ENCODE peak calls at places on chromosomes 12 and 14, in seven cellular contexts. T, Z, N, Q, X, S and R are unnamed samples. For H3K4me1, the result is how much of the 10 kb centered on the place peaks cover.

GRCh38 chr12:58296818-58297217 is 355.5 kb downstream of the ATP23 start:
- DNase-seq in Q (no peak), N (no peak), T (no peak), Z (no peak), X (no peak), S (no peak), R (no peak)

GRCh38 chr14:36408388-36408787 is 88.0 kb upstream of the MBIP start:
- DNase-seq in Z (no peak), S (no peak), T (no peak), Q (no peak), X (no peak), N (no peak), R (no peak)

GRCh38 chr14:53380041-53380440 is 226.9 kb upstream of the DDHD1 start:
- DNase-seq in X (no peak), Q (no peak), Z (no peak), S (no peak), T (no peak), N (no peak), R (no peak)

GRCh38 chr12:5260086-5260485 is 171.8 kb upstream of the NTF3 start:
- DNase-seq in S (no peak), Z (no peak), Q (no peak), X (no peak), N (no peak), T (no peak), R (no peak)

GRCh38 chr12:12008232-12008850 is 62.4 kb upstream of the BCL2L14 start:
- DNase-seq in N (no peak), T (no peak), X (no peak), S (no peak), Z (no peak), Q (no peak), R (no peak)

GRCh38 chr14:32254952-32255679 is 52.0 kb upstream of the RNU6-8 start:
- DNase-seq in Q (peak), Z (peak), S (no peak), T (peak), N (peak), X (peak), R (peak)

GRCh38 chr14:55026441-55026792 is 482 bp downstream of the WDHD1 start:
- DNase-seq in S (no peak), X (no peak), Q (no peak), N (no peak), T (no peak), Z (no peak), R (no peak)

GRCh38 chr12:108643941-108644742 is 10.4 kb upstream of the SELPLG start:
- DNase-seq in Z (peak), S (no peak), Q (peak), N (no peak), T (peak), X (no peak), R (no peak)

GRCh38 chr12:10361084-10361483 is 28.8 kb downstream of the KLRK1 start:
- DNase-seq in Q (no peak), T (no peak), X (no peak), S (no peak), N (no peak), Z (no peak), R (no peak)

GRCh38 chr12:989751-990278 is 1.2 kb upstream of the ERC1 start:
- DNase-seq in Q (no peak), S (no peak), N (peak), Z (no peak), X (no peak), T (peak), R (no peak)

GRCh38 chr12:85468356-85469157 is 188.5 kb downstream of the ALX1 start:
- DNase-seq in X (no peak), S (no peak), Q (no peak), N (peak), T (no peak), Z (no peak), R (peak)

GRCh38 chr14:95418858-95419257 is 97.6 kb downstream of the SYNE3 start:
- DNase-seq in Q (no peak), S (no peak), T (no peak), X (no peak), Z (no peak), N (no peak), R (no peak)

GRCh38 chr14:103624860-103625259 is 4.2 kb upstream of the KLC1 start:
- DNase-seq in Q (peak), Z (peak), S (no peak), X (peak), N (no peak), T (peak), R (peak)

GRCh38 chr14:94581127-94581999 is at the start of gene SERPINA5:
- DNase-seq in Q (no peak), Z (peak), X (peak), N (peak), T (no peak), S (no peak), R (peak)

GRCh38 chr12:65787056-65787855 is 37.0 kb upstream of the HMGA2 start:
- DNase-seq in Q (no peak), X (no peak), N (no peak), S (no peak), T (no peak), Z (no peak), R (no peak)

GRCh38 chr12:130970165-130970907 is 16.6 kb downstream of the ADGRD1 start:
- DNase-seq in N (no peak), T (no peak), Z (no peak), S (no peak), X (no peak), Q (no peak), R (no peak)
- H3K4me3 ChIP-seq in N (no peak), T (no peak), Z (no peak), S (no peak), X (no peak), Q (no peak), R (no peak)

DNA sequence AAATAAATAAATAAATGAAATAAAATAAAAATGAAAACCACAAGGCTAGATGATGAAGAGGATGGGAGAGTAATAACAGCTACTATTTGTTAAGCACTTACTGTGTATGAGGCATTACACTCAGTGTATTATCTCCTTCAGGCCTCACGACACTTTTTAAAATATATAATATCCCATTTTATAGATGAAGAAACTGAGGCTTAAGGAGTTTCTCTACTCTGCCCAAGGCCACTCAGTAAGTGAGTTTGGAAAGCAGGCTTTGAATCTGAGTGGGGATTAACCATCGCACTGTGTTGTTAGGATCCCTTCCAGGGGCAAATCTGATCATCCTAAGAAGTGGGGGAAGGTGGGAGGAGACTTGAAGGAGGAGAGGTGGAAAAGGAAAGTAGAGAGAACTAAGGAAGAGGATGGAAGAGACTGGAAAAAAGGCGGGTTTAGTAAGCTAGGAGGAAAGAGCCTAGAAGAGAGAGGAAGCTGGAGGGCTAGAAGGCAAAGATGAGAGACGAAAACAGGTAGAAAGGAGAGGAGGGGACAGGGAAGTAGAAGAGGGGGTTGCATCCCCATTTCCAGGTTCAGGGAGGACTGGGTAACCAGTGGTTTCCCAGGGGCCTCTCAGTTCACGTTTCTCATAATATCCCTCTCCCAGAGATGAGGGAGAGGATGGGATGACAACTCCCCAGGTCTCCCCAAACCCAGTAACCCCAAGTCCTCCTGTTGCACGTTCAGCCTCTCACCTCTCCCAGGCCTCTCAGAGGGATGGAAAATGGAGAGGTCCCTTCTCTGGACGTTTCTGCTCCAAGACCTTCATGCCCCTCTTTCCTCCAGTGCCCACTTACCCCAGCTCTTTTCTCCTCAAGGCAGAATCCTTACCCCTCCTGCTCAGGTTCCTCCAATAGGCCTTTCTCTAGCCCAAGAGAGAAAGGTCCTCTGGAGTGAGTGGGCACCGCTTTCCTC is 1.7 kb downstream of the STAT6 start:
- DNase-seq in Q (no peak), N (no peak), X (no peak), S (no peak), Z (no peak), T (no peak), R (no peak)
- H3K4me1 ChIP-seq in Q (half or more), N (under half), X (under half), S (half or more), Z (under half), T (under half), R (under half)

GRCh38 chr12:68557011-68557715 is 53.5 kb upstream of the RAP1B start:
- DNase-seq in T (no peak), S (no peak), X (no peak), Z (no peak), N (no peak), Q (no peak), R (no peak)
- H3K4me3 ChIP-seq in T (no peak), S (no peak), X (no peak), Z (no peak), N (no peak), Q (no peak), R (no peak)

GRCh38 chr14:61586539-61587396 is 108.5 kb upstream of the HIF1A start:
- DNase-seq in S (no peak), N (no peak), Z (no peak), X (no peak), T (no peak), Q (no peak), R (no peak)

GRCh38 chr14:61585598-61586538 is 109.4 kb upstream of the HIF1A start:
- DNase-seq in S (no peak), T (peak), X (peak), N (no peak), Z (peak), Q (no peak), R (peak)

GRCh38 chr14:61581955-61582615 is 113.2 kb upstream of the HIF1A start:
- DNase-seq in N (no peak), X (no peak), Z (no peak), Q (no peak), T (no peak), S (no peak), R (no peak)

GRCh38 chr14:61582815-61583214 is 112.5 kb upstream of the HIF1A start:
- DNase-seq in Z (no peak), T (no peak), S (no peak), N (no peak), Q (no peak), X (no peak), R (no peak)

DNA sequence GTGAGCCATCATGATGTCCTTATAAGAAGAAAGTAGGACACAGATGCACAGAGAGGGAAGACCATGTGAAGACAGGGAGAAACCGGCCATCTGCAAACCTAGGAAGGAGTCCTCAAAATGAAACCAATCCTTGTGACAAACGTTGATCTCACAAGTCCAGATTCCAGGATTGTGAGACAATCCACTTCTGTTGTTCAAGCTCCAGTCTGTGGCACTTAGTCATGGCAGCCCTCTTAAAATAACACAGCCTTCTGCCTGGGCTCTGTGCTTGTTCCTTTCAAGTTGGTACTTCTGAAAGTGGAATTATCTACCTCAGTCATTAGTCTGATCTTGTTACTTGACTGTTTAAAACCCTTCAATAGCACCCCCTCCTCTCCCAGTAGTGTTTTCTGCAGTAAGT is 111.1 kb upstream of the HIF1A start:
- DNase-seq in Q (no peak), S (no peak), X (no peak), N (peak), T (no peak), Z (no peak), R (no peak)
- H3K4me1 ChIP-seq in Q (under half), S (half or more), X (under half), N (under half), T (under half), Z (under half), R (under half)

GRCh38 chr12:119594399-119594730 is 791 bp downstream of the TMEM233 start:
- DNase-seq in Z (peak), S (no peak), T (no peak), N (peak), X (no peak), Q (no peak), R (no peak)

GRCh38 chr12:119598159-119598558 is 4.6 kb downstream of the TMEM233 start:
- DNase-seq in Q (no peak), S (no peak), T (no peak), N (no peak), Z (no peak), X (no peak), R (no peak)

GRCh38 chr12:119592232-119592631 is 1.3 kb upstream of the TMEM233 start:
- DNase-seq in Q (no peak), X (no peak), Z (no peak), N (no peak), S (no peak), T (no peak), R (no peak)

GRCh38 chr12:119593578-119594398 is at the start of gene TMEM233:
- DNase-seq in Z (peak), S (no peak), N (peak), T (no peak), Q (no peak), X (no peak), R (no peak)

GRCh38 chr12:119594772-119595445 is 1.3 kb downstream of the TMEM233 start:
- DNase-seq in N (peak), X (no peak), Z (no peak), S (no peak), Q (peak), T (no peak), R (no peak)
- H3K4me3 ChIP-seq in N (peak), X (peak), Z (no peak), S (no peak), Q (peak), T (no peak), R (no peak)

GRCh38 chr14:39173198-39173597 is 1.9 kb upstream of the PNN start:
- DNase-seq in T (no peak), Z (no peak), X (no peak), N (no peak), S (no peak), Q (no peak), R (no peak)

GRCh38 chr14:39177168-39177545 is 2.1 kb downstream of the PNN start:
- DNase-seq in Q (no peak), Z (no peak), X (no peak), T (no peak), S (no peak), N (no peak), R (no peak)

GRCh38 chr14:39175445-39176262 is 600 bp downstream of the PNN start:
- DNase-seq in S (no peak), Z (no peak), T (no peak), X (peak), N (peak), Q (no peak), R (peak)

GRCh38 chr14:39176263-39177167 is 1.5 kb downstream of the PNN start:
- DNase-seq in X (no peak), T (no peak), S (no peak), Q (no peak), N (no peak), Z (no peak), R (no peak)

GRCh38 chr14:39174560-39175444 is at the start of gene PNN:
- DNase-seq in S (peak), Z (peak), X (peak), N (peak), T (peak), Q (peak), R (peak)
- H3K4me1 ChIP-seq in S (under half), Z (under half), X (under half), N (under half), T (under half), Q (under half), R (under half)

DNA sequence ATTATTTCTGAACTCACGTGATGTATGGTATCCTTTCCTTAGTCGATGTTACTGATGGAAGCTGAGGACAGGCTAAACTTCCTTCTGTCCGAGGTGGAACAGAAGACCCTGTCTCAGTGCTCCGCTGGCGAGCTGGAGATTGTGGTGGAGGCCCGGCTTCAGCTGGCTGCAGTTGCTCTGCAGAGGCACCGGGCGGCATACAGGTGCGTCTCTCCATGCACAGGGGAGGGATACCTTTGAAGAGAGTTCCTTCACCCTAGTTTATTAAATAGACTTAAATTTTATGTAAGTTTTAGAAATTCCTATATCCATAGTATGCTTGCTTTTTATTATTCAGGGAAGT is 186.7 kb upstream of the NEDD1 start:
- DNase-seq in X (no peak), S (no peak), N (no peak), T (no peak), Q (no peak), Z (no peak), R (peak)
- H3K4me3 ChIP-seq in X (peak), S (peak), N (no peak), T (no peak), Q (peak), Z (no peak), R (peak)